ENCODE peak calls at places on chromosomes 11 and 22, in four cellular contexts. E, M, W and G are unnamed samples.

GRCh38 chr11:21933095-21933494 is 259.8 kb upstream of the ANO5 start:
- DNase-seq in W (no peak), E (no peak), M (no peak), G (no peak)

GRCh38 chr11:44992181-44992582 is 41.5 kb upstream of the TP53I11 start:
- DNase-seq in M (no peak), W (no peak), E (no peak), G (no peak)

GRCh38 chr11:106399075-106399500 is 321.6 kb downstream of the AASDHPPT start:
- DNase-seq in E (no peak), W (no peak), M (no peak), G (no peak)

GRCh38 chr11:44559207-44559943 is 6.1 kb upstream of the CD82 start:
- DNase-seq in W (peak; percentile 64), M (peak; percentile 44), E (no peak), G (no peak)

GRCh38 chr11:73475549-73475948 is 99.3 kb downstream of the RELT start:
- DNase-seq in W (no peak), E (no peak), M (no peak), G (no peak)

GRCh38 chr11:120906752-120907151 is 117.2 kb upstream of the TBCEL start:
- DNase-seq in M (no peak), E (no peak), W (no peak), G (no peak)

GRCh38 chr11:101864098-101864497 is 50.7 kb upstream of the CEP126 start:
- DNase-seq in W (no peak), E (no peak), M (no peak), G (no peak)

GRCh38 chr11:109939176-109939810 is 153.9 kb upstream of the ZC3H12C start:
- DNase-seq in E (no peak), M (no peak), W (peak; percentile 46), G (no peak)

GRCh38 chr11:17230867-17231851 is 23.4 kb upstream of the PIK3C2A start:
- DNase-seq in W (no peak), M (no peak), E (no peak), G (no peak)

GRCh38 chr11:124861670-124862069 is 3.6 kb upstream of the ROBO3 start:
- DNase-seq in M (no peak), E (no peak), W (no peak), G (no peak)

GRCh38 chr11:90179923-90180322 is 42.9 kb downstream of the CHORDC1 start:
- DNase-seq in E (no peak), M (no peak), W (no peak), G (no peak)

GRCh38 chr11:19493446-19493845 is 219.2 kb upstream of the NAV2 start:
- DNase-seq in E (no peak), M (no peak), W (no peak), G (no peak)

GRCh38 chr22:28444659-28445058 is 235.0 kb downstream of the TTC28 start:
- DNase-seq in M (no peak), W (no peak), E (no peak), G (no peak)

GRCh38 chr11:77027275-77027674 is 6.9 kb upstream of the B3GNT6 start:
- DNase-seq in W (no peak), M (no peak), E (no peak), G (no peak)

GRCh38 chr11:35352107-35352888 is 67.1 kb downstream of the SLC1A2 start:
- DNase-seq in W (no peak), M (no peak), E (peak; percentile 43), G (no peak)

GRCh38 chr22:43377486-43377995 is 34.3 kb upstream of the MPPED1 start:
- DNase-seq in W (no peak), M (no peak), E (no peak), G (no peak)

GRCh38 chr22:28019360-28019759 is 100.3 kb upstream of the PITPNB start:
- DNase-seq in M (no peak), W (peak; percentile 30), E (peak; percentile 9), G (no peak)

GRCh38 chr11:1934326-1935155 is 12.6 kb upstream of the MRPL23 start:
- DNase-seq in E (no peak), W (no peak), M (no peak), G (no peak)

GRCh38 chr11:18312012-18312411 is 9.9 kb downstream of the HPS5 start:
- DNase-seq in M (no peak), W (no peak), E (no peak), G (no peak)

GRCh38 chr11:69325446-69325845 is 31.5 kb downstream of the MYEOV start:
- DNase-seq in M (no peak), W (no peak), E (no peak), G (no peak)

GRCh38 chr22:45584121-45584570 is 81.5 kb downstream of the FBLN1 start:
- DNase-seq in E (no peak), M (no peak), W (no peak), G (no peak)

GRCh38 chr11:134480129-134480652 is 68.1 kb upstream of the B3GAT1 start:
- DNase-seq in W (no peak), E (no peak), M (no peak), G (no peak)

GRCh38 chr11:91248199-91248807 is 976.3 kb upstream of the FAT3 start:
- DNase-seq in M (no peak), E (no peak), W (no peak), G (peak; percentile 11)

GRCh38 chr11:122204206-122204605 is 88.2 kb upstream of the BLID start:
- DNase-seq in E (no peak), W (no peak), M (no peak), G (no peak)

GRCh38 chr11:122205036-122205435 is 89.0 kb upstream of the BLID start:
- DNase-seq in M (no peak), E (no peak), W (no peak), G (no peak)

GRCh38 chr11:122202951-122203456 is 87.0 kb upstream of the BLID start:
- DNase-seq in W (peak; percentile 49), E (peak; percentile 66), M (peak; percentile 34), G (no peak)

GRCh38 chr11:122201126-122201525 is 85.1 kb upstream of the BLID start:
- DNase-seq in W (no peak), E (no peak), M (no peak), G (no peak)

DNA sequence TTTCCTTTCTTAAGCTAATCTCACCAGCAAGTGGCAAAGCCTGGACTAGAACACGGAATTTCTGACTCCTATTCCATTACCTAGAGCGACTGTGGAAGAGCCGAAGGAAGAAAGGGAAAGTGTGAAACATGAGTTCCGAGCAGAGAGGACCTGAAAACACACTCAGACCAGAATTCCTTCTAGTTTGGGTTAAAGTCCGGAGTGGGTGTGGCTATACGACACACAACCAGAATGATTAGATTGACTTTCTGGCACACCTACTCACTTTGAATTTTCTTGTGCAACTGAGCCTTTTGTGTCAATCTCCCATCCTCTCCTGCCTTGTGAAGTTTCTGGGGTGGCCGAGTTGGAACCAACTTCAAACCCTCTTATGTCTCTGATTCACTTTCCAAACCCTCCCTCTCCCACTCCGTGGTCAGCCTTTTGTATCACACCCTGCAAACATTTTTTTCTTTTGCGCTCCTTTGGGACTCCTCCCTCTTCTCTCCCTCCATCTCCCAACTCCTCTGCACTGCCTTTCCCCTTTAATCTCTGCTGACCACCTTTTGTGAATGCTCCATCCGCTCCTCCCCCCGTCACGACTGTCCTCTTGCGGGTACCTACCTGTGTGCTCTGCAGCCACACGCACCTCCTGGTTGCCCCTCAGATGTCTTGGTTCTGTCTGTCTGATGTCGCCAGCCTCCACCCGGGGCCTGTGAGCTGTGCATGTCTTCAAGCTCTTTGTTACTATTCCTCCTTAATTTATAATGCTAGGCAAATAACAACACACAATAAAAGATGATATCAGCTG is 86.3 kb upstream of the BLID start:
- DNase-seq in E (no peak), W (no peak), M (no peak), G (no peak)
- H3K4me1 ChIP-seq in E (peaks cover 29% of the 10 kb centered on the region), W (no peaks in the 10 kb centered on the region), M (peaks cover 2% of the 10 kb centered on the region), G (no peaks in the 10 kb centered on the region)

GRCh38 chr11:65429069-65429681 is 6.6 kb downstream of the NEAT1 start:
- DNase-seq in E (no peak), M (no peak), W (peak; percentile 60), G (peak; percentile 22)

GRCh38 chr11:65427691-65428577 is 5.3 kb downstream of the NEAT1 start:
- DNase-seq in M (no peak), W (peak; percentile 70), E (no peak), G (peak; percentile 68)

GRCh38 chr11:65426839-65427690 is 4.5 kb downstream of the NEAT1 start:
- DNase-seq in W (peak; percentile 74), E (peak; percentile 16), M (no peak), G (peak; percentile 76)

GRCh38 chr11:65429724-65430405 is 7.3 kb downstream of the NEAT1 start:
- DNase-seq in M (no peak), W (peak; percentile 84), E (peak; percentile 72), G (peak; percentile 50)

DNA sequence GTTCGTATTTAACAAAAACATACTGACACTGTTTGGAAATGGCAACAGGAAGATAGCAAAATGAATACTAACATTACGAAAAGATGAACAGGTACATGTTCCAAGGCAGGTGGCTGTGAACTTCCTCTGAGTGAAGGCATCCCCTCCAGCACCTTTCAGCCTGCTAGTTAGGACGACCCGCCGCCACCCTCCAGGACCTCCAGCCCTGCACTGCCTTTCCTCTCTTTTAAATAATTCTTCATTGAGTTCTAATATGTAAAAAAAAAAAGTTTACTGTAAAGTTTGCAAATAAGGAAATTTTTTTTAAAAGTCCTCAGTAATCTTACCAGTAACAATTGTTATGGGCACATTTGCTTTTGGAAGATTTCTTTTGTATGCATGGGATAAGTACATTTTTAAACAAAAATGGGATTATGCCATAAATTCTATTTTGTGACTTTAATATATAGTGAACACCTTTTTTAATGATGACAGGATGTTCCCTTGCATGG is 6.0 kb downstream of the NEAT1 start:
- DNase-seq in E (no peak), M (no peak), W (peak; percentile 64), G (peak; percentile 79)
- H3K27ac ChIP-seq in E (peak overlapping the region; percentile 100), M (no peak overlapping the region), W (peak overlapping the region; percentile 99), G (peak overlapping the region; percentile 100)

GRCh38 chr11:70601861-70602575 is 203.7 kb downstream of the CTTN start:
- DNase-seq in E (no peak), M (no peak), W (no peak), G (no peak)

GRCh38 chr11:70604630-70605520 is 206.5 kb downstream of the CTTN start:
- DNase-seq in W (no peak), E (no peak), M (no peak), G (no peak)

GRCh38 chr11:70604221-70604620 is 205.9 kb downstream of the CTTN start:
- DNase-seq in W (no peak), M (no peak), E (no peak), G (no peak)

GRCh38 chr11:70603064-70603755 is 204.9 kb downstream of the CTTN start:
- DNase-seq in E (no peak), W (no peak), M (no peak), G (no peak)

DNA sequence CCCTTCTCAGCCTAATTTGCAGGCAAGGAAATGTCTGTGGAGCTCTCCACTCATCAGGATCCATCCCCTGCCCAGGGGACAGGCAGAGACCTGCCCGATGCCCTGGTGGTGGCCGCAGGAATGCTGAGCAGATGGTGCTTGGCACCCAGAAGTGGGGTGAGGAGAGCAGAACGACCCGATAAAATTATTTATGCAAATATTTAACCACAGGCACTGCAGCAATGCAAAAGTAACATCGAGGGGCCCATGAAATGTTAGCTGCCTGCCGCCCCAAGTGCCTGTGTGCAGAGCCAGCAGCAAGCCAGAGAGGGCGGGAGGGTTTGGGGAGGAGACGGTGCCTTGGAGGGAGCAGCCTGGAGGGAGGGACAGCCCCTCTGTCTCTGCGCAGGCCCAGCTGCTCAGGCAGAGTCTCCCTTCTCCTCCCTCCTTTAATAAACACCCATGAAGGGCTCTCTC is 205.5 kb downstream of the CTTN start:
- DNase-seq in E (no peak), W (no peak), M (no peak), G (no peak)
- H3K4me1 ChIP-seq in E (peaks cover 4% of the 10 kb centered on the region), W (no peaks in the 10 kb centered on the region), M (peaks cover 6% of the 10 kb centered on the region), G (no peaks in the 10 kb centered on the region)

DNA sequence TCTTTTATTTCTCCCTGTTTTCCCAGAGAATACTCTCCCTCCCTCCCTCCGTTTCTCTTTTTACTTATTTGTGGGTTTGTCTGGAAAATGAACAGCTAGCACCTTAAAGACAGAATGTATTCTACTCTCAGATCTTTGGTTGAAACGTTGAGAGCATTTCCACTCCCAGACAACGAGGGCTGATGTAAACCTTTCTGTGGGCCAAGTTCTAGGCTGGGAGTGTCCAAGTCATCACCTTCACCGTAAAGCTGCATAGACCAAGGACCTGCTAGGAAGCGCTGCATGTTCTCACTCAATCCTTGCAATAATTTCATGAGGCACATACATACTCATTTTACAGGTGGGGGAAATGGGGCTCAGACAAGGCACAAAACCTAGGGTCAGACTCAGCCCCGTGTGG is 32.4 kb downstream of the MYH9 start:
- DNase-seq in M (no peak), E (no peak), W (no peak), G (no peak)
- H3K27ac ChIP-seq in M (no peak overlapping the region), E (peak overlapping the region; percentile 100), W (peak overlapping the region; percentile 100), G (peak overlapping the region; percentile 80)